ENCODE peak calls at places on chromosomes 5 and 9, in four cellular contexts. P, V, G and O are unnamed samples.

GRCh38 chr9:6354072-6354686 is 26.0 kb downstream of the TPD52L3 start:
- DNase-seq in P (peak; percentile 27), V (no peak), G (no peak), O (peak; percentile 9)

GRCh38 chr9:23621166-23621565 is 204.9 kb downstream of the ELAVL2 start:
- DNase-seq in P (no peak), V (no peak), G (no peak), O (no peak)

GRCh38 chr5:80230269-80230992 is 25.4 kb downstream of the SERINC5 start:
- DNase-seq in P (no peak), V (no peak), G (no peak), O (no peak)

GRCh38 chr9:80995759-80996158 is 693.6 kb downstream of the TLE1 start:
- DNase-seq in P (no peak), V (no peak), G (no peak), O (peak; percentile 9)

GRCh38 chr9:117460743-117461142 is 45.9 kb upstream of the ASTN2 start:
- DNase-seq in P (no peak), V (no peak), G (no peak), O (no peak)

GRCh38 chr5:52554297-52554696 is 233.4 kb upstream of the ITGA1 start:
- DNase-seq in P (no peak), V (no peak), G (no peak), O (no peak)

GRCh38 chr9:95067888-95068287 is 249.6 kb downstream of the FANCC start:
- DNase-seq in P (no peak), V (no peak), G (no peak), O (no peak)

GRCh38 chr5:173765030-173765644 is 123.0 kb upstream of the CPEB4 start:
- DNase-seq in P (no peak), V (no peak), G (no peak), O (no peak)

GRCh38 chr5:43631182-43631910 is 28.4 kb downstream of the NNT start:
- DNase-seq in P (no peak), V (peak; percentile 88), G (no peak), O (no peak)